ENCODE peak calls at places on chromosomes 3 and 15, in eight cellular contexts. One of them, this sample, is unnamed. For H3K4me1, the result is how much of the 10 kb centered on the place peaks cover.

GRCh38 chr15:39310633-39311032 is 270.2 kb upstream of the THBS1 start:
- DNase-seq in foreskin keratinocyte: peak
- DNase-seq in pancreas: no peak
- DNase-seq in mammary epithelial cell: peak
- DNase-seq in transverse colon: no peak
- DNase-seq in uterus: no peak
- DNase-seq in heart left ventricle: no peak
- DNase-seq in ovary: no peak
- DNase-seq in this sample: no peak

GRCh38 chr15:51243774-51244173 is 94.6 kb downstream of the CYP19A1 start:
- DNase-seq in uterus: no peak
- DNase-seq in transverse colon: no peak
- DNase-seq in ovary: no peak
- DNase-seq in foreskin keratinocyte: no peak
- DNase-seq in mammary epithelial cell: peak
- DNase-seq in pancreas: no peak
- DNase-seq in heart left ventricle: no peak
- DNase-seq in this sample: no peak

GRCh38 chr3:15262021-15262420 is 56.0 kb downstream of the CAPN7 start:
- DNase-seq in foreskin keratinocyte: no peak
- DNase-seq in pancreas: no peak
- DNase-seq in ovary: no peak
- DNase-seq in mammary epithelial cell: no peak
- DNase-seq in uterus: no peak
- DNase-seq in transverse colon: no peak
- DNase-seq in heart left ventricle: no peak
- DNase-seq in this sample: no peak

GRCh38 chr3:13301295-13301987 is 118.7 kb downstream of the NUP210 start:
- DNase-seq in uterus: no peak
- DNase-seq in heart left ventricle: no peak
- DNase-seq in ovary: no peak
- DNase-seq in foreskin keratinocyte: peak
- DNase-seq in transverse colon: no peak
- DNase-seq in mammary epithelial cell: peak
- DNase-seq in pancreas: no peak
- DNase-seq in this sample: peak

GRCh38 chr3:126672340-126672739 is 17.4 kb upstream of the TXNRD3 start:
- DNase-seq in heart left ventricle: no peak
- DNase-seq in ovary: no peak
- DNase-seq in foreskin keratinocyte: no peak
- DNase-seq in pancreas: no peak
- DNase-seq in transverse colon: no peak
- DNase-seq in uterus: no peak
- DNase-seq in mammary epithelial cell: no peak
- DNase-seq in this sample: no peak

GRCh38 chr3:76436895-76437294 is 603.0 kb upstream of the ROBO2 start:
- DNase-seq in transverse colon: no peak
- DNase-seq in ovary: no peak
- DNase-seq in uterus: no peak
- DNase-seq in mammary epithelial cell: no peak
- DNase-seq in heart left ventricle: no peak
- DNase-seq in pancreas: no peak
- DNase-seq in foreskin keratinocyte: no peak
- DNase-seq in this sample: no peak

GRCh38 chr3:126998728-126999127 is 15.8 kb downstream of the PLXNA1 start:
- DNase-seq in foreskin keratinocyte: no peak
- DNase-seq in heart left ventricle: no peak
- DNase-seq in pancreas: no peak
- DNase-seq in ovary: no peak
- DNase-seq in transverse colon: peak
- DNase-seq in mammary epithelial cell: no peak
- DNase-seq in uterus: no peak
- DNase-seq in this sample: no peak

GRCh38 chr3:112773864-112774263 is 72.8 kb downstream of the CD200R1L start:
- DNase-seq in uterus: no peak
- DNase-seq in pancreas: no peak
- DNase-seq in transverse colon: peak
- DNase-seq in mammary epithelial cell: peak
- DNase-seq in ovary: no peak
- DNase-seq in foreskin keratinocyte: peak
- DNase-seq in heart left ventricle: no peak
- DNase-seq in this sample: no peak

GRCh38 chr3:183217548-183218321 is 35.3 kb upstream of the B3GNT5 start:
- DNase-seq in pancreas: no peak
- DNase-seq in heart left ventricle: no peak
- DNase-seq in foreskin keratinocyte: no peak
- DNase-seq in ovary: no peak
- DNase-seq in transverse colon: no peak
- DNase-seq in uterus: no peak
- DNase-seq in mammary epithelial cell: no peak
- DNase-seq in this sample: no peak

GRCh38 chr3:25428003-25428861 is at the start of gene RARB:
- DNase-seq in mammary epithelial cell: peak
- DNase-seq in uterus: peak
- DNase-seq in transverse colon: peak
- DNase-seq in pancreas: peak
- DNase-seq in heart left ventricle: peak
- DNase-seq in foreskin keratinocyte: peak
- DNase-seq in ovary: peak
- DNase-seq in this sample: peak

GRCh38 chr3:152272771-152273242 is 4.1 kb downstream of the MBNL1 start:
- DNase-seq in mammary epithelial cell: peak
- DNase-seq in heart left ventricle: no peak
- DNase-seq in transverse colon: no peak
- DNase-seq in foreskin keratinocyte: peak
- DNase-seq in uterus: no peak
- DNase-seq in pancreas: no peak
- DNase-seq in ovary: no peak
- DNase-seq in this sample: no peak

GRCh38 chr3:122382888-122383666 is at the start of gene MIX23:
- DNase-seq in ovary: peak
- DNase-seq in mammary epithelial cell: peak
- DNase-seq in uterus: peak
- DNase-seq in pancreas: peak
- DNase-seq in heart left ventricle: peak
- DNase-seq in foreskin keratinocyte: peak
- DNase-seq in transverse colon: peak
- DNase-seq in this sample: peak

GRCh38 chr15:71202712-71203111 is 87.4 kb downstream of the THSD4 start:
- DNase-seq in heart left ventricle: no peak
- DNase-seq in uterus: no peak
- DNase-seq in transverse colon: no peak
- DNase-seq in mammary epithelial cell: no peak
- DNase-seq in pancreas: no peak
- DNase-seq in foreskin keratinocyte: no peak
- DNase-seq in ovary: no peak
- DNase-seq in this sample: no peak

GRCh38 chr15:63402498-63403253 is 21.0 kb upstream of the CA12 start:
- DNase-seq in heart left ventricle: no peak
- DNase-seq in foreskin keratinocyte: no peak
- DNase-seq in mammary epithelial cell: peak
- DNase-seq in uterus: no peak
- DNase-seq in ovary: no peak
- DNase-seq in transverse colon: no peak
- DNase-seq in pancreas: no peak
- DNase-seq in this sample: no peak

GRCh38 chr3:51354766-51355615 is 30.1 kb upstream of the MANF start:
- DNase-seq in pancreas: no peak
- DNase-seq in foreskin keratinocyte: no peak
- DNase-seq in heart left ventricle: no peak
- DNase-seq in uterus: no peak
- DNase-seq in ovary: no peak
- DNase-seq in transverse colon: no peak
- DNase-seq in mammary epithelial cell: no peak
- DNase-seq in this sample: no peak

GRCh38 chr15:52789601-52790165 is 453 bp downstream of the ONECUT1 start:
- DNase-seq in foreskin keratinocyte: no peak
- DNase-seq in ovary: no peak
- DNase-seq in mammary epithelial cell: peak
- DNase-seq in pancreas: peak
- DNase-seq in heart left ventricle: no peak
- DNase-seq in uterus: no peak
- DNase-seq in transverse colon: no peak
- DNase-seq in this sample: no peak

GRCh38 chr3:127043041-127043641 is 60.2 kb downstream of the PLXNA1 start:
- DNase-seq in pancreas: no peak
- DNase-seq in mammary epithelial cell: peak
- DNase-seq in uterus: no peak
- DNase-seq in transverse colon: no peak
- DNase-seq in foreskin keratinocyte: peak
- DNase-seq in heart left ventricle: no peak
- DNase-seq in ovary: no peak
- DNase-seq in this sample: peak

GRCh38 chr3:58021072-58021959 is 13.1 kb downstream of the FLNB start:
- DNase-seq in transverse colon: no peak
- DNase-seq in pancreas: no peak
- DNase-seq in foreskin keratinocyte: no peak
- DNase-seq in mammary epithelial cell: peak
- DNase-seq in ovary: no peak
- DNase-seq in uterus: no peak
- DNase-seq in heart left ventricle: no peak
- DNase-seq in this sample: no peak

GRCh38 chr3:194773216-194773615 is 87.5 kb downstream of the FAM43A start:
- DNase-seq in foreskin keratinocyte: no peak
- DNase-seq in heart left ventricle: peak
- DNase-seq in mammary epithelial cell: peak
- DNase-seq in ovary: no peak
- DNase-seq in transverse colon: peak
- DNase-seq in uterus: peak
- DNase-seq in pancreas: no peak
- DNase-seq in this sample: no peak

GRCh38 chr3:160739079-160739478 is 17.0 kb upstream of the PPM1L start:
- DNase-seq in heart left ventricle: peak
- DNase-seq in foreskin keratinocyte: no peak
- DNase-seq in transverse colon: no peak
- DNase-seq in uterus: no peak
- DNase-seq in ovary: no peak
- DNase-seq in mammary epithelial cell: no peak
- DNase-seq in pancreas: no peak
- DNase-seq in this sample: no peak

GRCh38 chr15:41695750-41696436 is 35.7 kb downstream of the MGA start:
- DNase-seq in uterus: no peak
- DNase-seq in transverse colon: peak
- DNase-seq in pancreas: no peak
- DNase-seq in mammary epithelial cell: peak
- DNase-seq in heart left ventricle: peak
- DNase-seq in foreskin keratinocyte: no peak
- DNase-seq in ovary: no peak
- DNase-seq in this sample: peak
- TF ChIP-seq CTCF in uterus: no peak
- TF ChIP-seq CTCF in transverse colon: no peak
- TF ChIP-seq CTCF in pancreas: no peak
- TF ChIP-seq CTCF in mammary epithelial cell: peak
- TF ChIP-seq CTCF in heart left ventricle: no peak
- TF ChIP-seq CTCF in foreskin keratinocyte: peak
- TF ChIP-seq CTCF in ovary: no peak
- TF ChIP-seq CTCF in this sample: peak

DNA sequence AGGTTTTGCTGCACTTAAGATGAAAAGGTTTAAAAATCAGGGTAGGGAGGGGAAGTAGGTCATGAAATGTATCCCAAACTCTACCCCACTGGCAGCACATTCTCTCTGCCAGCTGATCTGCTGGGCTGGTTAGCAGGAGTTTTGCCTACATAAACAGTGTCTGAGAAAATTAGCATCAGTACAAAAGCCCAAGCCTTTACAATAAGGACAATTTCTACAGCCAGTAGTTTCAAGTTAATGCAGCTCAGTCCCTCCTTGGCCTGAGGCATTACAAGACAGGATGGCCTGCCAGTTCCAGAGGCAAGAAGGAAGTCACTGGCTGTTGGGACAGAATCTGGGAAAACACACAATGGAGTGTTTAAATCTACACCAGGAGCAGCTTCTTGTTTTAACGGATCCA is 32.8 kb downstream of the NCEH1 start:
- DNase-seq in mammary epithelial cell: no peak
- DNase-seq in transverse colon: no peak
- DNase-seq in uterus: no peak
- DNase-seq in heart left ventricle: no peak
- DNase-seq in ovary: no peak
- DNase-seq in pancreas: no peak
- DNase-seq in foreskin keratinocyte: no peak
- DNase-seq in this sample: no peak
- H3K4me1 ChIP-seq in mammary epithelial cell: under half
- H3K4me1 ChIP-seq in transverse colon: under half
- H3K4me1 ChIP-seq in uterus: under half
- H3K4me1 ChIP-seq in heart left ventricle: under half
- H3K4me1 ChIP-seq in ovary: under half
- H3K4me1 ChIP-seq in pancreas: under half
- H3K4me1 ChIP-seq in foreskin keratinocyte: under half
- H3K4me1 ChIP-seq in this sample: under half

DNA sequence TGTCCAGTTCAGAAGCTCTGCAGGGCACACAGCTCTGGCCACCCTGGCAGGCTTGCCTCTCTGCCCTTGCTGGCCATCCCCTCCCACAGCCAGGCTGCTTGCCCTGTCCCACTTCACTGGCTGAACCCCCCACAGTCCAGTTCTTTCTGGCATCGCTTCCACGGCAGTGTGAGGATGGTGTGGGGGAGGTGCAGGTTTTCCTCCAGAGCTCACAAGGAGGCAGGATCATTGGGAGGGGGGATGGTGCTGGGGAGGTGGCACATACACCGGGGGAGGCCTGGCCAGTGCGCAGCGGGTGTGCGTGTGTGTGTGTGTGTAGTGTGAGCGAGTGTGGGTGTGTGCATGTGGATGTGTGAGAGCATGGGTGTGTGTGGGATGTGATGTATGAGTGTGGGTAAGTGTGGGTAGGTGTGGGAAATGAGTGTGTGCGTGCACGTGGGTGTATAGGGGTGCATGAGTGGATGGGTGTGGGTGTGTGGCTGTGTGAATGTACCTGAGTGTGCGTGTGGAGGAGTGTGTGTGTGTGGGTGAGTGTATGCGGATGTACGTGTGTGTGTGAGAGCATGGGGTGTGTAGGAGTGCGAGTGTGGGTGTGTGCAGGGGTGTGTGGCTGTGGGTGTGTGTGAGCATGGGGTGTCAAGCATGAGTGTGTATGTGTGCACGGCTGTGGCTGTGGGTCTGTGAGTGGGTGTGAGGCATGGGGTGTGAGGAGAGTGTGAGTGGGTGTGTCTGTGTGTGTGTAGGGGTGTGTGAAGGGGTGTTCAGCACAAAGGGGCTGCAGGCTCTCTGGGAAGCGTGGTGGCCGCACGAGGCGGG is 155.1 kb downstream of the NSMCE3 start:
- DNase-seq in pancreas: no peak
- DNase-seq in uterus: no peak
- DNase-seq in transverse colon: no peak
- DNase-seq in heart left ventricle: no peak
- DNase-seq in ovary: no peak
- DNase-seq in mammary epithelial cell: no peak
- DNase-seq in foreskin keratinocyte: no peak
- DNase-seq in this sample: no peak
- TF ChIP-seq CTCF in pancreas: no peak
- TF ChIP-seq CTCF in uterus: no peak
- TF ChIP-seq CTCF in transverse colon: no peak
- TF ChIP-seq CTCF in heart left ventricle: no peak
- TF ChIP-seq CTCF in ovary: no peak
- TF ChIP-seq CTCF in mammary epithelial cell: no peak
- TF ChIP-seq CTCF in foreskin keratinocyte: no peak
- TF ChIP-seq CTCF in this sample: no peak

DNA sequence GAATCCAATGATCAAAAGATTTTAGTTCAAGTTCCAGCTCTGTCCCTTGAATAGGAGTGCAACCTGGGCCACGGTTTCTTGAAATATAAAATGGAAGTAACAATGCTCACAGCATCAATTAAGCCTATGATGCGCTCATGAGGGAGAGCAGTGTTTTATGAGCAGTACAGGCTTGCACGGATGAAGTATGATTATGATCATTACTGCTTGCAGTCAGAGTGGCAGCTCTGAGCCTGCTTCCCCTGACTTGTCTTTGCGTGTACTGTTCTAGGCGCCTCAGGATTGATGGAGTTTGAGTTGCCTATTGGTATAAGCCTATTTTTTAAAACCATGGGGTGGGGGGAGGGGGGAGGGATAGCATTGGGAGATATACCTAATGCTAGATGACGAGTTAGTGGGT is 37.0 kb downstream of the ITGB5 start:
- DNase-seq in foreskin keratinocyte: no peak
- DNase-seq in ovary: no peak
- DNase-seq in transverse colon: no peak
- DNase-seq in uterus: no peak
- DNase-seq in pancreas: no peak
- DNase-seq in heart left ventricle: no peak
- DNase-seq in mammary epithelial cell: no peak
- DNase-seq in this sample: no peak
- H3K4me1 ChIP-seq in foreskin keratinocyte: under half
- H3K4me1 ChIP-seq in ovary: under half
- H3K4me1 ChIP-seq in transverse colon: under half
- H3K4me1 ChIP-seq in uterus: under half
- H3K4me1 ChIP-seq in pancreas: under half
- H3K4me1 ChIP-seq in heart left ventricle: under half
- H3K4me1 ChIP-seq in mammary epithelial cell: under half
- H3K4me1 ChIP-seq in this sample: under half

This sample was measured in BE2C.